ENCODE peak calls at places on chromosome 17, in ten cellular contexts. W is pancreas, Q is thyroid gland, M is neural progenitor cell, V is astrocyte of the spinal cord, O is left ventricle myocardium inferior, B is stomach, D is fibroblast of mammary gland, R is psoas muscle, X is GM12864. U is an unnamed sample.

GRCh38 chr17:36196099-36196496 is 460 bp downstream of the CCL3L1 start:
- DNase-seq in W (no peak), Q (no peak), M (no peak), V (no peak), O (no peak), B (no peak), D (no peak), R (no peak), X (no peak), U (no peak)

GRCh38 chr17:42054101-42054500 is 3.7 kb upstream of the C17orf113 start:
- DNase-seq in W (no peak), Q (no peak), M (no peak), V (no peak), O (no peak), B (no peak), D (no peak), R (no peak), X (no peak), U (no peak)

GRCh38 chr17:57986841-57987581 is 1.0 kb downstream of the VEZF1 start:
- DNase-seq in W (peak), Q (peak), M (peak), V (peak), O (peak), B (peak), D (peak), R (peak), X (no peak), U (no peak)

GRCh38 chr17:15744885-15745284 is 12.8 kb downstream of the TBC1D26 start:
- DNase-seq in W (no peak), Q (peak), M (no peak), V (peak), O (no peak), B (no peak), D (no peak), R (no peak), X (no peak), U (no peak)

GRCh38 chr17:6910987-6911603 is 79.6 kb upstream of the TEKT1 start:
- DNase-seq in W (no peak), Q (no peak), M (peak), V (peak), O (no peak), B (no peak), D (peak), R (no peak), X (peak), U (no peak)

GRCh38 chr17:17767497-17768286 is 69.1 kb downstream of the SREBF1 start:
- DNase-seq in W (no peak), Q (peak), M (peak), V (no peak), O (no peak), B (no peak), D (no peak), R (no peak), X (no peak), U (no peak)

GRCh38 chr17:9676742-9677387 is 31.5 kb downstream of the USP43 start:
- DNase-seq in W (no peak), Q (no peak), M (no peak), V (peak), O (no peak), B (no peak), D (peak), R (no peak), X (peak), U (no peak)

GRCh38 chr17:8120520-8121443 is 2.5 kb upstream of the ALOXE3 start:
- DNase-seq in W (peak), Q (peak), M (peak), V (peak), O (no peak), B (peak), D (peak), R (no peak), X (peak), U (peak)

GRCh38 chr17:4559851-4560820 is at the start of gene GGT6:
- DNase-seq in W (peak), Q (no peak), M (no peak), V (no peak), O (no peak), B (peak), D (no peak), R (no peak), X (no peak), U (no peak)

GRCh38 chr17:4557626-4558310 is 2.6 kb upstream of the MYBBP1A start:
- DNase-seq in W (no peak), Q (no peak), M (no peak), V (no peak), O (no peak), B (no peak), D (no peak), R (no peak), X (no peak), U (no peak)

GRCh38 chr17:4558311-4558972 is 1.9 kb downstream of the GGT6 start:
- DNase-seq in W (no peak), Q (no peak), M (no peak), V (no peak), O (no peak), B (no peak), D (no peak), R (no peak), X (no peak), U (no peak)

GRCh38 chr17:4560837-4561241 is 462 bp upstream of the GGT6 start:
- DNase-seq in W (no peak), Q (no peak), M (peak), V (no peak), O (no peak), B (no peak), D (peak), R (no peak), X (no peak), U (no peak)

DNA sequence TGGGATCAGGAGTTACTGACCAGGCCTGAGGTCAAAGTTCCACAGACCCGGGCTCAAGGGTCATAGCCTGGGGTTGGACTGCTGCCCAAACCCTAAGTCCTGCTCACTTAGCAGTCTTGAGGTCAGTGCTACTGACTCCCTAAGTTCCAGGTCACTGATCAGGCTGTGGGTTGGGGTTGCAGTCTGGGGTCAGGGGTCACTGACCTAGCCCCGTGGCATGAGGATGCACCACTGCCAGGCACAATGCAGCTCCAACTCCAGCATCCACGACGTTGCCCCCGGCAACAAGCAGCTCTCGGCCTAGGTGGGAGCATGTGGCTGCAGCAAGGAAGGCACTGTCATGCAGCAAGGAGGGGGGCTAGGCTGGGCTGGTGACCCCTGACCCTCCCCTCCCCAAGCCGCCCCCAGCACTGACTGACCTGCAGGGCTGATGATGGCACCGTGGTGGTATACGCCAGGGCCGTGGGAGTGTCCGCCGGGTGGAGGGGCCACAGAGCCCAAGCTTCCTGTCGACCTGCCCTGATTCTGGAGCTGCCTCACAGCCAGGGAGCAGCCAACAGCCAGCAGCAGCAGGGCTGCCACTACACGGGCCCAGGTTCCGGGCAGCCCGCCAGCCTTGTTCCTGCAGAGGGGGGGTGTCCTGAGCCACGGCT is 1.1 kb downstream of the GGT6 start:
- DNase-seq in W (no peak), Q (no peak), M (no peak), V (no peak), O (no peak), B (peak), D (no peak), R (no peak), X (no peak), U (no peak)
- H3K4me3 ChIP-seq in W (peak), Q (no peak), M (no peak), V (no peak), O (no peak), B (peak), D (no peak), R (no peak), X (no peak), U (no peak)

GRCh38 chr17:30095507-30096244 is 20.9 kb upstream of the NSRP1 start:
- DNase-seq in W (no peak), Q (peak), M (peak), V (peak), O (no peak), B (no peak), D (peak), R (no peak), X (no peak), U (peak)
- TF ChIP-seq CTCF in W (peak), Q (no peak), M (peak), V (peak), O (peak), B (no peak), D (peak), R (peak), X (peak), U (peak)

GRCh38 chr17:923633-924032 is 55.9 kb downstream of the NXN start:
- DNase-seq in W (no peak), Q (no peak), M (no peak), V (no peak), O (no peak), B (no peak), D (no peak), R (no peak), X (no peak), U (no peak)
- H3K4me3 ChIP-seq in W (no peak), Q (no peak), M (no peak), V (no peak), O (no peak), B (no peak), D (no peak), R (no peak), X (no peak), U (no peak)

GRCh38 chr17:80666867-80667266 is 122.2 kb downstream of the RPTOR start:
- DNase-seq in W (no peak), Q (no peak), M (no peak), V (no peak), O (no peak), B (no peak), D (no peak), R (no peak), X (no peak), U (no peak)

GRCh38 chr17:80662557-80662956 is 117.9 kb downstream of the RPTOR start:
- DNase-seq in W (no peak), Q (no peak), M (no peak), V (no peak), O (no peak), B (no peak), D (no peak), R (no peak), X (no peak), U (no peak)

GRCh38 chr17:80664217-80664780 is 119.7 kb downstream of the RPTOR start:
- DNase-seq in W (no peak), Q (no peak), M (no peak), V (no peak), O (no peak), B (no peak), D (no peak), R (no peak), X (no peak), U (no peak)

GRCh38 chr17:80665792-80666191 is 121.2 kb downstream of the RPTOR start:
- DNase-seq in W (no peak), Q (no peak), M (no peak), V (no peak), O (no peak), B (no peak), D (no peak), R (no peak), X (no peak), U (no peak)

GRCh38 chr17:80663783-80664206 is 119.2 kb downstream of the RPTOR start:
- DNase-seq in W (no peak), Q (no peak), M (no peak), V (no peak), O (no peak), B (no peak), D (peak), R (peak), X (no peak), U (no peak)
- TF ChIP-seq CTCF in W (no peak), Q (no peak), M (no peak), V (no peak), O (no peak), B (no peak), D (no peak), R (no peak), X (no peak), U (no peak)